ENCODE peak calls at places on chromosome 20, in nine cellular contexts. One of them, this sample, is unnamed.
A peak's percentile ranks its signal among the peaks of the same experiment; 100 is the strongest.

GRCh38 chr20:50029697-50030428 is 47.1 kb downstream of the SNAI1 start:
- DNase-seq in activated CD4-positive, alpha-beta T cell treated with anti-CD3 and anti-CD28 coated beads, Interleukin-2, amount 50 U/mL, for 1 hour: no peak
- DNase-seq in PC-9: peak; percentile 69
- DNase-seq in ELF-1: peak; percentile 70
- DNase-seq in NCI-H1105: no peak
- DNase-seq in stomach: peak; percentile 36
- DNase-seq in HCEC 1CT: peak; percentile 93
- DNase-seq in MCF 10A: peak; percentile 92
- DNase-seq in activated T-cell treated with anti-CD3 and anti-CD28 coated beads, Interleukin-2, amount 50 U/mL, for 24 hours: no peak
- DNase-seq in this sample: peak; percentile 72

GRCh38 chr20:17202030-17202429 is 24.8 kb upstream of the PCSK2 start:
- DNase-seq in stomach: no peak
- DNase-seq in ELF-1: no peak
- DNase-seq in MCF 10A: no peak
- DNase-seq in HCEC 1CT: no peak
- DNase-seq in activated CD4-positive, alpha-beta T cell treated with anti-CD3 and anti-CD28 coated beads, Interleukin-2, amount 50 U/mL, for 1 hour: no peak
- DNase-seq in activated T-cell treated with anti-CD3 and anti-CD28 coated beads, Interleukin-2, amount 50 U/mL, for 24 hours: no peak
- DNase-seq in PC-9: no peak
- DNase-seq in NCI-H1105: no peak
- DNase-seq in this sample: no peak

GRCh38 chr20:38674178-38675133 is 49.8 kb upstream of the SLC32A1 start:
- DNase-seq in NCI-H1105: no peak
- DNase-seq in stomach: no peak
- DNase-seq in activated T-cell treated with anti-CD3 and anti-CD28 coated beads, Interleukin-2, amount 50 U/mL, for 24 hours: peak; percentile 77
- DNase-seq in HCEC 1CT: peak; percentile 30
- DNase-seq in PC-9: no peak
- DNase-seq in MCF 10A: no peak
- DNase-seq in ELF-1: peak; percentile 61
- DNase-seq in activated CD4-positive, alpha-beta T cell treated with anti-CD3 and anti-CD28 coated beads, Interleukin-2, amount 50 U/mL, for 1 hour: peak; percentile 43
- DNase-seq in this sample: peak; percentile 46

GRCh38 chr20:54212226-54212625 is 4.3 kb downstream of the PFDN4 start:
- DNase-seq in MCF 10A: no peak
- DNase-seq in NCI-H1105: no peak
- DNase-seq in PC-9: no peak
- DNase-seq in stomach: no peak
- DNase-seq in ELF-1: no peak
- DNase-seq in HCEC 1CT: peak; percentile 76
- DNase-seq in activated CD4-positive, alpha-beta T cell treated with anti-CD3 and anti-CD28 coated beads, Interleukin-2, amount 50 U/mL, for 1 hour: no peak
- DNase-seq in activated T-cell treated with anti-CD3 and anti-CD28 coated beads, Interleukin-2, amount 50 U/mL, for 24 hours: no peak
- DNase-seq in this sample: no peak

GRCh38 chr20:20404546-20405092 is 36.7 kb downstream of the INSM1 start:
- DNase-seq in ELF-1: no peak
- DNase-seq in activated T-cell treated with anti-CD3 and anti-CD28 coated beads, Interleukin-2, amount 50 U/mL, for 24 hours: no peak
- DNase-seq in activated CD4-positive, alpha-beta T cell treated with anti-CD3 and anti-CD28 coated beads, Interleukin-2, amount 50 U/mL, for 1 hour: no peak
- DNase-seq in NCI-H1105: no peak
- DNase-seq in MCF 10A: no peak
- DNase-seq in stomach: no peak
- DNase-seq in PC-9: no peak
- DNase-seq in HCEC 1CT: no peak
- DNase-seq in this sample: no peak

GRCh38 chr20:561437-562231 is 18.0 kb upstream of the CSNK2A1 start:
- DNase-seq in activated CD4-positive, alpha-beta T cell treated with anti-CD3 and anti-CD28 coated beads, Interleukin-2, amount 50 U/mL, for 1 hour: peak; percentile 28
- DNase-seq in activated T-cell treated with anti-CD3 and anti-CD28 coated beads, Interleukin-2, amount 50 U/mL, for 24 hours: peak; percentile 52
- DNase-seq in stomach: peak; percentile 65
- DNase-seq in PC-9: peak; percentile 73
- DNase-seq in MCF 10A: peak; percentile 79
- DNase-seq in NCI-H1105: peak; percentile 66
- DNase-seq in HCEC 1CT: peak; percentile 49
- DNase-seq in ELF-1: peak; percentile 86
- DNase-seq in this sample: peak; percentile 52

GRCh38 chr20:62951896-62952372 is 575 bp upstream of the SLC17A9 start:
- DNase-seq in activated CD4-positive, alpha-beta T cell treated with anti-CD3 and anti-CD28 coated beads, Interleukin-2, amount 50 U/mL, for 1 hour: no peak
- DNase-seq in ELF-1: no peak
- DNase-seq in PC-9: no peak
- DNase-seq in MCF 10A: no peak
- DNase-seq in stomach: no peak
- DNase-seq in HCEC 1CT: no peak
- DNase-seq in NCI-H1105: no peak
- DNase-seq in activated T-cell treated with anti-CD3 and anti-CD28 coated beads, Interleukin-2, amount 50 U/mL, for 24 hours: no peak
- DNase-seq in this sample: peak; percentile 30

GRCh38 chr20:35286077-35286898 is 1.7 kb upstream of the EIF6 start:
- DNase-seq in MCF 10A: no peak
- DNase-seq in PC-9: no peak
- DNase-seq in activated T-cell treated with anti-CD3 and anti-CD28 coated beads, Interleukin-2, amount 50 U/mL, for 24 hours: no peak
- DNase-seq in activated CD4-positive, alpha-beta T cell treated with anti-CD3 and anti-CD28 coated beads, Interleukin-2, amount 50 U/mL, for 1 hour: no peak
- DNase-seq in stomach: no peak
- DNase-seq in NCI-H1105: no peak
- DNase-seq in HCEC 1CT: no peak
- DNase-seq in ELF-1: no peak
- DNase-seq in this sample: no peak

GRCh38 chr20:33061626-33062025 is 7.9 kb downstream of the BPIFB3 start:
- DNase-seq in MCF 10A: no peak
- DNase-seq in activated T-cell treated with anti-CD3 and anti-CD28 coated beads, Interleukin-2, amount 50 U/mL, for 24 hours: no peak
- DNase-seq in NCI-H1105: no peak
- DNase-seq in stomach: no peak
- DNase-seq in activated CD4-positive, alpha-beta T cell treated with anti-CD3 and anti-CD28 coated beads, Interleukin-2, amount 50 U/mL, for 1 hour: no peak
- DNase-seq in PC-9: no peak
- DNase-seq in HCEC 1CT: no peak
- DNase-seq in ELF-1: no peak
- DNase-seq in this sample: no peak

GRCh38 chr20:13821876-13822275 is 37.0 kb downstream of the NDUFAF5 start:
- DNase-seq in PC-9: no peak
- DNase-seq in activated T-cell treated with anti-CD3 and anti-CD28 coated beads, Interleukin-2, amount 50 U/mL, for 24 hours: no peak
- DNase-seq in NCI-H1105: no peak
- DNase-seq in activated CD4-positive, alpha-beta T cell treated with anti-CD3 and anti-CD28 coated beads, Interleukin-2, amount 50 U/mL, for 1 hour: no peak
- DNase-seq in stomach: no peak
- DNase-seq in ELF-1: no peak
- DNase-seq in MCF 10A: peak; percentile 43
- DNase-seq in HCEC 1CT: no peak
- DNase-seq in this sample: no peak

GRCh38 chr20:50085481-50086365 is 27.2 kb downstream of the UBE2V1 start:
- DNase-seq in NCI-H1105: peak; percentile 49
- DNase-seq in ELF-1: peak; percentile 42
- DNase-seq in activated CD4-positive, alpha-beta T cell treated with anti-CD3 and anti-CD28 coated beads, Interleukin-2, amount 50 U/mL, for 1 hour: peak; percentile 24
- DNase-seq in stomach: no peak
- DNase-seq in HCEC 1CT: peak; percentile 63
- DNase-seq in PC-9: peak; percentile 43
- DNase-seq in MCF 10A: peak; percentile 75
- DNase-seq in activated T-cell treated with anti-CD3 and anti-CD28 coated beads, Interleukin-2, amount 50 U/mL, for 24 hours: peak; percentile 54
- DNase-seq in this sample: peak; percentile 40

GRCh38 chr20:51660741-51661608 is 107.2 kb downstream of the ATP9A start:
- DNase-seq in PC-9: no peak
- DNase-seq in MCF 10A: peak; percentile 23
- DNase-seq in activated T-cell treated with anti-CD3 and anti-CD28 coated beads, Interleukin-2, amount 50 U/mL, for 24 hours: no peak
- DNase-seq in NCI-H1105: no peak
- DNase-seq in activated CD4-positive, alpha-beta T cell treated with anti-CD3 and anti-CD28 coated beads, Interleukin-2, amount 50 U/mL, for 1 hour: no peak
- DNase-seq in HCEC 1CT: peak; percentile 94
- DNase-seq in stomach: no peak
- DNase-seq in ELF-1: no peak
- DNase-seq in this sample: no peak

GRCh38 chr20:63050406-63050805 is 43.6 kb upstream of the BHLHE23 start:
- DNase-seq in stomach: no peak
- DNase-seq in MCF 10A: no peak
- DNase-seq in NCI-H1105: no peak
- DNase-seq in activated CD4-positive, alpha-beta T cell treated with anti-CD3 and anti-CD28 coated beads, Interleukin-2, amount 50 U/mL, for 1 hour: no peak
- DNase-seq in PC-9: no peak
- DNase-seq in HCEC 1CT: no peak
- DNase-seq in activated T-cell treated with anti-CD3 and anti-CD28 coated beads, Interleukin-2, amount 50 U/mL, for 24 hours: no peak
- DNase-seq in ELF-1: no peak
- DNase-seq in this sample: no peak

GRCh38 chr20:24499472-24499871 is 30.0 kb downstream of the SYNDIG1 start:
- DNase-seq in MCF 10A: no peak
- DNase-seq in stomach: no peak
- DNase-seq in activated CD4-positive, alpha-beta T cell treated with anti-CD3 and anti-CD28 coated beads, Interleukin-2, amount 50 U/mL, for 1 hour: no peak
- DNase-seq in PC-9: no peak
- DNase-seq in HCEC 1CT: no peak
- DNase-seq in NCI-H1105: no peak
- DNase-seq in ELF-1: no peak
- DNase-seq in activated T-cell treated with anti-CD3 and anti-CD28 coated beads, Interleukin-2, amount 50 U/mL, for 24 hours: no peak
- DNase-seq in this sample: no peak

GRCh38 chr20:39269031-39269461 is 306.9 kb downstream of the DHX35 start:
- DNase-seq in activated CD4-positive, alpha-beta T cell treated with anti-CD3 and anti-CD28 coated beads, Interleukin-2, amount 50 U/mL, for 1 hour: peak; percentile 3
- DNase-seq in stomach: peak; percentile 54
- DNase-seq in NCI-H1105: peak; percentile 10
- DNase-seq in HCEC 1CT: peak; percentile 1
- DNase-seq in PC-9: peak; percentile 37
- DNase-seq in MCF 10A: peak; percentile 32
- DNase-seq in activated T-cell treated with anti-CD3 and anti-CD28 coated beads, Interleukin-2, amount 50 U/mL, for 24 hours: peak; percentile 58
- DNase-seq in ELF-1: peak; percentile 86
- DNase-seq in this sample: peak; percentile 76

GRCh38 chr20:17721802-17722486 is 22.2 kb downstream of the BANF2 start:
- DNase-seq in activated CD4-positive, alpha-beta T cell treated with anti-CD3 and anti-CD28 coated beads, Interleukin-2, amount 50 U/mL, for 1 hour: no peak
- DNase-seq in NCI-H1105: no peak
- DNase-seq in stomach: peak; percentile 69
- DNase-seq in PC-9: no peak
- DNase-seq in activated T-cell treated with anti-CD3 and anti-CD28 coated beads, Interleukin-2, amount 50 U/mL, for 24 hours: no peak
- DNase-seq in HCEC 1CT: peak; percentile 13
- DNase-seq in MCF 10A: peak; percentile 8
- DNase-seq in ELF-1: no peak
- DNase-seq in this sample: no peak

GRCh38 chr20:8156603-8157079 is 24.6 kb downstream of the PLCB1 start:
- DNase-seq in activated T-cell treated with anti-CD3 and anti-CD28 coated beads, Interleukin-2, amount 50 U/mL, for 24 hours: no peak
- DNase-seq in PC-9: no peak
- DNase-seq in activated CD4-positive, alpha-beta T cell treated with anti-CD3 and anti-CD28 coated beads, Interleukin-2, amount 50 U/mL, for 1 hour: no peak
- DNase-seq in ELF-1: no peak
- DNase-seq in stomach: no peak
- DNase-seq in MCF 10A: peak; percentile 26
- DNase-seq in NCI-H1105: no peak
- DNase-seq in HCEC 1CT: peak; percentile 57
- DNase-seq in this sample: no peak

GRCh38 chr20:44166008-44166407 is 21.0 kb downstream of the JPH2 start:
- DNase-seq in ELF-1: no peak
- DNase-seq in MCF 10A: no peak
- DNase-seq in PC-9: peak; percentile 59
- DNase-seq in HCEC 1CT: no peak
- DNase-seq in stomach: no peak
- DNase-seq in activated CD4-positive, alpha-beta T cell treated with anti-CD3 and anti-CD28 coated beads, Interleukin-2, amount 50 U/mL, for 1 hour: no peak
- DNase-seq in NCI-H1105: no peak
- DNase-seq in activated T-cell treated with anti-CD3 and anti-CD28 coated beads, Interleukin-2, amount 50 U/mL, for 24 hours: no peak
- DNase-seq in this sample: no peak

This sample was measured in Right ventricle myocardium superior.